ENCODE peak calls at places on chromosome 1, in four cellular contexts. One of them, this sample, is unnamed.

GRCh38 chr1:201859424-201859823 is 29.3 kb upstream of the SHISA4 start:
- DNase-seq in brain microvascular endothelial cell: no peak
- DNase-seq in left ventricle myocardium inferior: no peak
- DNase-seq in colonic mucosa: no peak
- DNase-seq in this sample: no peak

GRCh38 chr1:36411674-36412648 is 14.3 kb upstream of the LSM10 start:
- DNase-seq in left ventricle myocardium inferior: no peak
- DNase-seq in colonic mucosa: no peak
- DNase-seq in brain microvascular endothelial cell: peak; percentile 42
- DNase-seq in this sample: no peak

GRCh38 chr1:4169991-4170390 is 269.9 kb upstream of the C1orf174 start:
- DNase-seq in left ventricle myocardium inferior: no peak
- DNase-seq in brain microvascular endothelial cell: no peak
- DNase-seq in colonic mucosa: no peak
- DNase-seq in this sample: no peak

GRCh38 chr1:56435434-56436337 is 143.7 kb downstream of the PLPP3 start:
- DNase-seq in brain microvascular endothelial cell: no peak
- DNase-seq in colonic mucosa: no peak
- DNase-seq in left ventricle myocardium inferior: no peak
- DNase-seq in this sample: no peak

GRCh38 chr1:22969224-22969829 is 3.3 kb downstream of the LACTBL1 start:
- DNase-seq in left ventricle myocardium inferior: no peak
- DNase-seq in colonic mucosa: peak; percentile 60
- DNase-seq in brain microvascular endothelial cell: peak; percentile 79
- DNase-seq in this sample: peak; percentile 81

GRCh38 chr1:198492872-198493271 is 47.6 kb downstream of the ATP6V1G3 start:
- DNase-seq in brain microvascular endothelial cell: peak; percentile 53
- DNase-seq in colonic mucosa: no peak
- DNase-seq in left ventricle myocardium inferior: no peak
- DNase-seq in this sample: no peak

GRCh38 chr1:69911301-69911801 is 294.0 kb downstream of the LRRC40 start:
- DNase-seq in colonic mucosa: no peak
- DNase-seq in brain microvascular endothelial cell: peak; percentile 87
- DNase-seq in left ventricle myocardium inferior: no peak
- DNase-seq in this sample: no peak

GRCh38 chr1:50735443-50735842 is 224.6 kb downstream of the FAF1 start:
- DNase-seq in left ventricle myocardium inferior: no peak
- DNase-seq in colonic mucosa: no peak
- DNase-seq in brain microvascular endothelial cell: no peak
- DNase-seq in this sample: peak; percentile 25

GRCh38 chr1:150165622-150166612 is 16.2 kb downstream of the PLEKHO1 start:
- DNase-seq in brain microvascular endothelial cell: peak; percentile 50
- DNase-seq in left ventricle myocardium inferior: peak; percentile 39
- DNase-seq in colonic mucosa: peak; percentile 59
- DNase-seq in this sample: peak; percentile 55

GRCh38 chr1:14571810-14572767 is 26.4 kb upstream of the KAZN start:
- DNase-seq in colonic mucosa: no peak
- DNase-seq in left ventricle myocardium inferior: no peak
- DNase-seq in brain microvascular endothelial cell: no peak
- DNase-seq in this sample: peak; percentile 19

GRCh38 chr1:225567789-225568188 is 85.1 kb downstream of the ENAH start:
- DNase-seq in colonic mucosa: no peak
- DNase-seq in left ventricle myocardium inferior: no peak
- DNase-seq in brain microvascular endothelial cell: peak; percentile 18
- DNase-seq in this sample: no peak

GRCh38 chr1:44508397-44508745 is 103.3 kb downstream of the RNF220 start:
- DNase-seq in brain microvascular endothelial cell: no peak
- DNase-seq in colonic mucosa: no peak
- DNase-seq in left ventricle myocardium inferior: no peak
- DNase-seq in this sample: no peak
- H3K27me3 ChIP-seq in brain microvascular endothelial cell: peaks cover 52% of the 10 kb centered on the region
- H3K27me3 ChIP-seq in colonic mucosa: no peaks in the 10 kb centered on the region
- H3K27me3 ChIP-seq in left ventricle myocardium inferior: peaks cover 25% of the 10 kb centered on the region
- H3K27me3 ChIP-seq in this sample: peaks cover 41% of the 10 kb centered on the region

DNA sequence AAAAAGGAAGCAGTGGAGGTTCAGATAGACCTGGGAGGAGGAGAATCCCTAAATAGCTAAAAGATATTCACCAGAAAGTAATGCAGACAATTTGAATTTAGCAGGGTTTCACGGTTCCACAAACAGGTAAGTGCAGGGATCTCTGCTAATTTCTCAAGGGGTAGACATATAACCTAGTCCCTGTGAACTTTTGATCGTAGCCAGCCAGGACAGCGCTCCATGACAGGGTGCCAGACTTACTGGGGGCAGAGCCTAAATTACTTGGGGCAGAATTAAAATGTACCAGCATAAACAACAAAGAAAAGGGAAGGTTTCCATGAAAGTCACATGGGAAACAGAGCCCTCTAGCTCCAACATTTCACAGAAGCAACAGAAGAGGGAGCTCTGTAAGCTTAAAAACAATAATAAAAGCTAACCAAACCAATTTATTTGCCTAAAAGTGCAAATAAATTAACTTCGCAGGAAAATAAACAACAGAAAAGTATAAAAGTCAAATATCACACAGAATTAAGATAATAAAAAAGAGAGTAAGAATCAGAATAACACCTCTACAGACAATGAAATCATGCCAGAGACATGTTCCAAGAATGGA is 198.3 kb downstream of the DUSP10 start:
- DNase-seq in left ventricle myocardium inferior: no peak
- DNase-seq in colonic mucosa: no peak
- DNase-seq in brain microvascular endothelial cell: peak; percentile 18
- DNase-seq in this sample: peak; percentile 29
- TF ChIP-seq CTCF in left ventricle myocardium inferior: peak; percentile 71
- TF ChIP-seq CTCF in colonic mucosa: no peak
- TF ChIP-seq CTCF in brain microvascular endothelial cell: peak; percentile 60
- TF ChIP-seq CTCF in this sample: peak; percentile 70

GRCh38 chr1:117389779-117390178 is 22.5 kb downstream of the MAN1A2 start:
- DNase-seq in left ventricle myocardium inferior: no peak
- DNase-seq in brain microvascular endothelial cell: no peak
- DNase-seq in colonic mucosa: no peak
- DNase-seq in this sample: no peak

GRCh38 chr1:117389284-117389683 is 22.0 kb downstream of the MAN1A2 start:
- DNase-seq in brain microvascular endothelial cell: no peak
- DNase-seq in colonic mucosa: no peak
- DNase-seq in left ventricle myocardium inferior: no peak
- DNase-seq in this sample: no peak

GRCh38 chr1:117396636-117397035 is 29.4 kb downstream of the MAN1A2 start:
- DNase-seq in colonic mucosa: no peak
- DNase-seq in brain microvascular endothelial cell: no peak
- DNase-seq in left ventricle myocardium inferior: no peak
- DNase-seq in this sample: no peak

GRCh38 chr1:117396074-117396473 is 28.8 kb downstream of the MAN1A2 start:
- DNase-seq in brain microvascular endothelial cell: no peak
- DNase-seq in left ventricle myocardium inferior: no peak
- DNase-seq in colonic mucosa: no peak
- DNase-seq in this sample: no peak

DNA sequence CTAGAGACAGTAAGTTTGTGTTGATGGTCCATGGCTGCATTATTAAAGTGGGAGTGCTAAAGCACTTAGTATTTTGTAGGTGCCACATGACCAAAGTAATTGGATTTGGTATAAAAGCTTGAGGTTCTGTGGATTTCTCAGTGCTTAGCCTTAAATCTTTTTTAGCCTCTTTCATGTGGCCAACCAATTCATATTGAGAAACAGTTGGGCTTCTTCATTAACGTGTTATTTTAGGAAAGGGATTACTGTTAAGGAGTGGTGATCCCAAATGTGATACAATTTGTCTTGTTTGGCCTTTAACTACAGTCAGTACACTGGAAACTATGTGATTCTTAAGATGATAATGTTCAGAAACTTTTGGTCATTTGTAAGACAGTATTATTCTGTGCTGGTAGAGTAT is 25.5 kb downstream of the MAN1A2 start:
- DNase-seq in left ventricle myocardium inferior: no peak
- DNase-seq in brain microvascular endothelial cell: no peak
- DNase-seq in colonic mucosa: no peak
- DNase-seq in this sample: no peak
- H3K27me3 ChIP-seq in left ventricle myocardium inferior: no peaks in the 10 kb centered on the region
- H3K27me3 ChIP-seq in brain microvascular endothelial cell: no peaks in the 10 kb centered on the region
- H3K27me3 ChIP-seq in colonic mucosa: no peaks in the 10 kb centered on the region
- H3K27me3 ChIP-seq in this sample: no peaks in the 10 kb centered on the region

DNA sequence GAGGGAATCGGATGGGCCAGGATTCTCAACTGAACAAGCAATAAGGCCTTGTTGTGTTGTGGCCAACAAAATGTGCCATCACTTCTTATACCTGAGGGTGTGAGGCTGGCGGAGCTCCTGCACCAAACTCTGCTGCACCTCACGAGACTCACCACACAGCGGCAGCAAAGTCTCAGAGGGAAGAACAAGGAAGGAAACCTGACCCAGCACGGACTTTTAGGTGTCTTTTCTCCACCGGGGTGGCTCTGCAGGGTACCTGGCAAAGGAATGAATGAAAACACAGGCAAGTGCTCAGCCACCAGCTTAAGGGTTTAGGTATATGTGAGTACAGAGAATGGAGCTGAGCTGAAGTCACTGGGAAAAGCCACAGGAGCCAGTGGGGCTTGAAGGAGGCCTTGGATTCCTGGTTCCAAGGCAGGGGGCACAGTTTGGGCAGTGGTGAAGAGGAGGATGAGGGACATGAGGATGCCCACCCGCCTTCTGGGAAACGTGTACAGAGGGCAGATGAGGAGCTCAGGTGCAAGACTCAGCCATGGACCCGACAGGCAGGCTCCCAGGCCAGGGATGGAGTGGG is 31.1 kb upstream of the HSD3B1 start:
- DNase-seq in colonic mucosa: peak; percentile 71
- DNase-seq in brain microvascular endothelial cell: peak; percentile 38
- DNase-seq in left ventricle myocardium inferior: peak; percentile 19
- DNase-seq in this sample: peak; percentile 83
- TF ChIP-seq CTCF in colonic mucosa: peak; percentile 57
- TF ChIP-seq CTCF in brain microvascular endothelial cell: peak; percentile 81
- TF ChIP-seq CTCF in left ventricle myocardium inferior: peak; percentile 64
- TF ChIP-seq CTCF in this sample: peak; percentile 75

DNA sequence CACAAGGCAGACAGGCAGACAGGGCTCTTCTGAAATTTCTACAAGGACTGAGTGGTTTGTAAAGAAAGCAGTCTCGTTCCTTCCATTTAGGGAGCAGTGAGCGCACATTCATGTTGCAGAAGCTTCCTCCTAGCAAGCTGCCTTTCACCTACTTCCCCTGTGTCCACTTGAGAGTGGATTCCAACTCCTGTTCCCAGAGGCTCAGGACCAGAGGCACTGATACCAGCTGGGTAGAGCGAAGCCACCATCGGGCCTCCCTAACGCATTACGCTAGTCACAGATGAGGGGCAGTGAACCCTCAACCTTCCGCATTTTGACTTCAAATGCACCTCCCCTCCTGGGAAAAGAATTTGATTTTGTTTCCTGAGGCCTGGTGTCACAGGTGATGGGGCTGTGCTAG is 215.8 kb downstream of the SIPA1L2 start:
- DNase-seq in brain microvascular endothelial cell: no peak
- DNase-seq in left ventricle myocardium inferior: no peak
- DNase-seq in colonic mucosa: no peak
- DNase-seq in this sample: no peak
- H3K27me3 ChIP-seq in brain microvascular endothelial cell: no peaks in the 10 kb centered on the region
- H3K27me3 ChIP-seq in left ventricle myocardium inferior: no peaks in the 10 kb centered on the region
- H3K27me3 ChIP-seq in colonic mucosa: no peaks in the 10 kb centered on the region
- H3K27me3 ChIP-seq in this sample: no peaks in the 10 kb centered on the region

DNA sequence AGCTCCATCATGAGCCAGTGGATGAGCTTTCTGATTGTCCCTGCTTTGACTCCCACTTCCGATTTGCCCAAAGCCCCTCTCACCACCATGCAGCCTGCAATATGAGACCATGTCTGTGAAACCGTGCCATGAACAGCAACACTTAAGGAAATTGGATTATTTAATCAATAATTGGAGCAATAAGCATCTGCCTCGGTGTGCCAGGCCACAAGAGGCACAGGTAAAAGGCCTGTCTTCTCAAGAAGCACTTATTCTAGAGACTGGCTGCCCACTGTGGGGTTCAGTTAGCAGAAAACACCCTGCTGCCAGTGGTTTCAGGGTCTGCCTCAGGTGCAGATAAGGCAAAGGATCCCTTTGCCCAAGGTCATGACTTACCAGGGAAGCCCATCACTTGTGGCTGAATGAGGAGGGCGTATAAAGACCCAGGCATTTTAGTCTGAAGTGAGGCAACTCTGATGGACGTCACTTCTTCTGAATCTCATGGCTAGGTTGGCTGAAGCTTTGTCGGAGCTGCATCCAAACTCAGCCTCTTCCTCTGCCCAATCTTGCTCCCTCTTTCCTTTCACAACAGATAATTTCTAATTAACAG is 7.1 kb upstream of the CHI3L2 start:
- DNase-seq in colonic mucosa: no peak
- DNase-seq in left ventricle myocardium inferior: no peak
- DNase-seq in brain microvascular endothelial cell: no peak
- DNase-seq in this sample: no peak
- TF ChIP-seq CTCF in colonic mucosa: no peak
- TF ChIP-seq CTCF in left ventricle myocardium inferior: no peak
- TF ChIP-seq CTCF in brain microvascular endothelial cell: no peak
- TF ChIP-seq CTCF in this sample: no peak